ENCODE peak calls at places on chromosomes 1 and 21, in four cellular contexts. T is HCT116, H is GM23338, A is prostate gland. B is an unnamed sample.

GRCh38 chr1:7325254-7325653 is 445.8 kb upstream of the VAMP3 start:
- DNase-seq in T (no peak), H (no peak), A (no peak), B (no peak)

GRCh38 chr1:225638853-225639252 is 14.1 kb downstream of the ENAH start:
- DNase-seq in T (no peak), H (no peak), A (no peak), B (no peak)

GRCh38 chr21:28636988-28637691 is 355.5 kb downstream of the LTN1 start:
- DNase-seq in T (no peak), H (no peak), A (no peak), B (no peak)

GRCh38 chr1:24803987-24804530 is 58.8 kb downstream of the CLIC4 start:
- DNase-seq in T (no peak), H (no peak), A (no peak), B (no peak)

GRCh38 chr1:156495401-156496140 is 5.0 kb downstream of the MEF2D start:
- DNase-seq in T (no peak), H (no peak), A (no peak), B (no peak)

GRCh38 chr1:159177273-159177907 is 6.0 kb downstream of the CADM3 start:
- DNase-seq in T (peak; percentile 21), H (peak; percentile 94), A (peak; percentile 25), B (peak; percentile 34)

GRCh38 chr1:214261206-214262123 is 19.5 kb upstream of the SMYD2 start:
- DNase-seq in T (peak; percentile 64), H (peak; percentile 80), A (peak; percentile 80), B (peak; percentile 86)

GRCh38 chr1:225653463-225654276 is 747 bp upstream of the ENAH start:
- DNase-seq in T (no peak), H (peak; percentile 61), A (peak; percentile 65), B (peak; percentile 62)

GRCh38 chr21:41207401-41208388 is 39.7 kb downstream of the BACE2 start:
- DNase-seq in T (no peak), H (no peak), A (peak; percentile 56), B (no peak)

GRCh38 chr1:203325004-203325417 is 19.7 kb downstream of the BTG2 start:
- DNase-seq in T (no peak), H (peak; percentile 70), A (no peak), B (peak; percentile 45)

GRCh38 chr21:42918291-42918690 is 7.1 kb downstream of the ERVH48-1 start:
- DNase-seq in T (no peak), H (no peak), A (no peak), B (no peak)

DNA sequence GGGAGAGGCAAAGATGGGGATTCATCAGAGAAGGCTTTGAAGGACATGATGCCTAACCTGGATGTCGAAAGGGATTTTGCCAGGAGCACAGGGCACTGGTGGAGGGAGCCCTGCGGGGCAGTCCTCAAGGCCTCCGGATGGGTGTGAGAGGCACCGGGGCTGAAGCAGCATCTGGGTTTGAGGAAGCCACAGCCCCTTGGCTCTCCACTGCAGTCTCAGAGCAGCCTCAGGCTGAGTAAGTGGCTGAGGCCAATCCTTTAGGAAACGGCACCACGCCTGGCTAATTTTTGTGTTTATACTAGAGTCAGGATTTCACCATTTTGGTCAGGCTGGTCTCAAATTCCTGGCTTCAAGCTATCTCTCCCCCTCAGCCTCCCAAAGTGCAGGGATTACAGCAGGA is 12.0 kb downstream of the ERVH48-1 start:
- DNase-seq in T (no peak), H (peak; percentile 16), A (no peak), B (no peak)
- TF ChIP-seq POLR2AphosphoS5 in T (no peak), H (peak; percentile 3), A (no peak), B (no peak)

DNA sequence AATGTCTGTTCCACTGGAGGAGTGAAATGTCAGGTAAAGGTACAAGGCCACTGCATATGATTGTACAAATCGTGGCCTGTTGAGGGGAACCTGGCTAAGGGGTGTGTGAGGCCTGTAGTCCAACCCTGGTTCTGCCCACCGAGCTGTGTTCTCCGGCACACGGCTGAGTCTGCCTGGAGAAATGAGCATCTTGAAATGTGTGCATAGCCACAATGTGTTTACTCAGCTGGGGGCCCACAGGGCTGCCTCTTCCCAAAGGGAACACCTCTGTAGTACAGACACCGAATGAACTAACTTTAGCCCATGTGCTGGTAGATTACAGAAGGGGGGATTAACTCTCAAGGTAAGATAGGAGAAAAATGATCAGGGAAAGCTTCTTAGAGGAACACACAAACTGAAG is 30.2 kb downstream of the AK4 start:
- DNase-seq in T (no peak), H (no peak), A (no peak), B (no peak)
- H3K4me1 ChIP-seq in T (peaks cover 56% of the 10 kb centered on the region), H (peaks cover 45% of the 10 kb centered on the region), A (peaks cover 5% of the 10 kb centered on the region), B (no peaks in the 10 kb centered on the region)

DNA sequence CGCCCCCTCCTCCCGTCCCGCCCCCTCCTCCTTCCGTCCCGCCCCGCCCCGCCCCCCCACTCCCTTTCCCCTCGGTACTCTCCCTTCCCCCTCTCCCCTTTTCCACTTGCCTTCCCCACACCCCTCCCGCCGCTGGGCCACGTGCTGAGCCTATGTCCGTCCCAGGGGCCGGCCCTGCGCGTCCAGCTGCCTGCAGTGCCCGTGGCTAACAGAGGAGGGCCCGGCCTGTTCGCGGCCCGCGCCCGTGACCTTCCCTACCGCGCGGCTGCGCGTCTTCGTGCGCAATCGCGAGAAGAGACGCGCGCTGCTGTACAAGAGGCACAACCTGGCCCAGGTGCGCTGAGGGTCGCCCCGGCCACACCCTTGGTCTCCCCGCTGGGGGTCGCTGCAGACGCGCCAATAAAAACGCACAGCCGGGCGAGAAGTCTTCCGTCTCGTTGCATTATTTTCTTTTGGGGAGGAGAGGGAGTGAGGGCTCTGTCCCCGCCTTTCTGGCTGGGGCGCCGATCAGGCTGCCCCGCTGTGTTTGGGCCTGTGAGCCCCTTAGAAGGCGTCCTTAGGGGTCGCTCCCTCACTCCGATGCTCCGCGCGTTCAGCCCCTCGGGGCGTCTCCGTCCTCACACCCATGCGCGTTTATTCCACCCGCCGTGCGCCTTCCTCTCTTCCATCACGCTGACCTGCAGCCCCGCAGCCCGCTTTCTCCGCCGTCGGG is 28.0 kb downstream of the TRIM11 start:
- DNase-seq in T (peak; percentile 56), H (peak; percentile 95), A (no peak), B (peak; percentile 94)
- TF ChIP-seq POLR2AphosphoS5 in T (peak; percentile 84), H (peak; percentile 54), A (no peak), B (no peak)

GRCh38 chr1:201455098-201455497 is 13.9 kb downstream of the PHLDA3 start:
- DNase-seq in T (no peak), H (no peak), A (no peak), B (no peak)
- H3K4me1 ChIP-seq in T (peaks cover 11% of the 10 kb centered on the region), H (peaks cover 27% of the 10 kb centered on the region), A (peaks cover 6% of the 10 kb centered on the region), B (peaks cover 31% of the 10 kb centered on the region)

GRCh38 chr1:77473690-77474089 is 191.9 kb downstream of the AK5 start:
- DNase-seq in T (no peak), H (no peak), A (no peak), B (no peak)
- TF ChIP-seq POLR2AphosphoS5 in T (no peak), H (no peak), A (no peak), B (no peak)

GRCh38 chr1:9251501-9251900 is 16.9 kb downstream of the H6PD start:
- DNase-seq in T (no peak), H (no peak), A (no peak), B (no peak)

GRCh38 chr1:9250586-9251381 is 16.2 kb downstream of the H6PD start:
- DNase-seq in T (no peak), H (peak; percentile 44), A (no peak), B (no peak)

GRCh38 chr1:9249263-9249533 is 14.6 kb downstream of the H6PD start:
- DNase-seq in T (no peak), H (no peak), A (no peak), B (no peak)

GRCh38 chr1:9249534-9250335 is 15.2 kb downstream of the H6PD start:
- DNase-seq in T (no peak), H (peak; percentile 85), A (peak; percentile 44), B (peak; percentile 75)

GRCh38 chr1:9250336-9250585 is 15.7 kb downstream of the H6PD start:
- DNase-seq in T (no peak), H (no peak), A (no peak), B (no peak)
- H3K4me1 ChIP-seq in T (no peaks in the 10 kb centered on the region), H (peaks cover 29% of the 10 kb centered on the region), A (peaks cover 24% of the 10 kb centered on the region), B (peaks cover 27% of the 10 kb centered on the region)

GRCh38 chr1:39962450-39962825 is 7.5 kb downstream of the MFSD2A start:
- DNase-seq in T (no peak), H (no peak), A (no peak), B (no peak)

GRCh38 chr1:39957299-39958020 is 2.5 kb downstream of the MFSD2A start:
- DNase-seq in T (no peak), H (no peak), A (no peak), B (peak; percentile 58)

GRCh38 chr1:39959651-39960333 is 4.8 kb downstream of the MFSD2A start:
- DNase-seq in T (no peak), H (no peak), A (no peak), B (no peak)

GRCh38 chr1:39958801-39959200 is 3.9 kb downstream of the MFSD2A start:
- DNase-seq in T (no peak), H (no peak), A (no peak), B (no peak)

GRCh38 chr1:39960461-39960958 is 5.6 kb downstream of the MFSD2A start:
- DNase-seq in T (no peak), H (no peak), A (peak; percentile 46), B (peak; percentile 97)
- TF ChIP-seq POLR2AphosphoS5 in T (no peak), H (no peak), A (peak; percentile 20), B (peak; percentile 86)

GRCh38 chr1:153431928-153432327 is 15.6 kb downstream of the S100A7A start:
- DNase-seq in T (no peak), H (no peak), A (no peak), B (no peak)

GRCh38 chr1:153430561-153430960 is 14.2 kb downstream of the S100A7A start:
- DNase-seq in T (no peak), H (no peak), A (no peak), B (no peak)

GRCh38 chr1:153431427-153431826 is 15.1 kb downstream of the S100A7A start:
- DNase-seq in T (no peak), H (no peak), A (no peak), B (no peak)

GRCh38 chr1:153430166-153430553 is 13.8 kb downstream of the S100A7A start:
- DNase-seq in T (no peak), H (no peak), A (no peak), B (no peak)

GRCh38 chr1:153431002-153431401 is 14.7 kb downstream of the S100A7A start:
- DNase-seq in T (no peak), H (no peak), A (no peak), B (no peak)
- H3K4me1 ChIP-seq in T (no peaks in the 10 kb centered on the region), H (no peaks in the 10 kb centered on the region), A (no peaks in the 10 kb centered on the region), B (no peaks in the 10 kb centered on the region)